ENCODE peak calls at places on chromosomes 1 and 21, in eight cellular contexts. H is CD8-positive, alpha-beta T cell; S is naive thymus-derived CD4-positive, alpha-beta T cell; I is psoas muscle; J is astrocyte; Y is endodermal cell; O is left ventricle myocardium inferior; B is CD8-positive, alpha-beta memory T cell. F is an unnamed sample.
A peak's percentile ranks its signal among the peaks of the same experiment; 100 is the strongest.

GRCh38 chr1:179025975-179026812 is 500 bp downstream of the FAM20B start:
- DNase-seq in H (peak; percentile 71), S (peak; percentile 77), I (peak; percentile 82), J (peak; percentile 30), Y (peak; percentile 86), B (peak; percentile 64), O (peak; percentile 73), F (peak; percentile 53)

GRCh38 chr1:205205055-205205454 is 6.4 kb downstream of the DSTYK start:
- DNase-seq in B (no peak), J (no peak), H (no peak), I (no peak), O (no peak), S (no peak), Y (no peak), F (no peak)

GRCh38 chr1:33111965-33112364 is 31.0 kb downstream of the AZIN2 start:
- DNase-seq in S (peak; percentile 27), J (no peak), I (no peak), H (no peak), Y (peak; percentile 11), O (no peak), B (no peak), F (peak; percentile 26)

GRCh38 chr1:28580706-28581530 is 11.1 kb upstream of the RAB42 start:
- DNase-seq in I (no peak), S (peak; percentile 70), B (peak; percentile 31), Y (peak; percentile 72), J (peak; percentile 29), H (peak; percentile 70), O (no peak), F (peak; percentile 34)

GRCh38 chr1:204254031-204254661 is 40.4 kb upstream of the GOLT1A start:
- DNase-seq in Y (no peak), J (no peak), I (peak; percentile 71), B (no peak), H (no peak), O (peak; percentile 37), S (no peak), F (peak; percentile 43)

GRCh38 chr1:207088731-207089626 is at the start of gene C4BPB:
- DNase-seq in H (peak; percentile 38), J (peak; percentile 16), I (no peak), Y (no peak), O (no peak), S (peak; percentile 74), B (no peak), F (peak; percentile 33)

GRCh38 chr1:22043175-22043769 is 9.2 kb upstream of the CDC42 start:
- DNase-seq in O (no peak), J (no peak), Y (no peak), H (no peak), S (no peak), I (no peak), B (no peak), F (peak; percentile 86)

GRCh38 chr1:148290881-148291280 is 138.8 kb upstream of the NBPF11 start:
- DNase-seq in H (no peak), S (no peak), O (no peak), I (no peak), J (peak; percentile 21), B (no peak), Y (no peak), F (no peak)

GRCh38 chr1:35530946-35531345 is 26.3 kb downstream of the KIAA0319L start:
- DNase-seq in Y (no peak), B (no peak), S (no peak), O (no peak), I (no peak), H (no peak), J (no peak), F (no peak)

GRCh38 chr21:19326581-19327319 is 923.2 kb upstream of the TMPRSS15 start:
- DNase-seq in O (no peak), Y (no peak), I (no peak), J (no peak), B (no peak), S (no peak), H (no peak), F (no peak)

GRCh38 chr1:157697781-157698569 is 2.6 kb downstream of the FCRL3 start:
- DNase-seq in J (no peak), H (no peak), B (no peak), S (no peak), Y (peak; percentile 68), I (no peak), O (no peak), F (no peak)

GRCh38 chr1:157700711-157701110 is at the start of gene FCRL3:
- DNase-seq in I (no peak), B (no peak), O (no peak), J (no peak), H (peak; percentile 24), S (no peak), Y (no peak), F (no peak)

GRCh38 chr1:157695417-157695816 is 5.2 kb downstream of the FCRL3 start:
- DNase-seq in Y (no peak), O (no peak), S (no peak), B (no peak), I (no peak), H (peak; percentile 31), J (no peak), F (no peak)

GRCh38 chr1:157700305-157700704 is 264 bp downstream of the FCRL3 start:
- DNase-seq in I (no peak), J (no peak), B (no peak), H (no peak), S (no peak), Y (no peak), O (no peak), F (no peak)

DNA sequence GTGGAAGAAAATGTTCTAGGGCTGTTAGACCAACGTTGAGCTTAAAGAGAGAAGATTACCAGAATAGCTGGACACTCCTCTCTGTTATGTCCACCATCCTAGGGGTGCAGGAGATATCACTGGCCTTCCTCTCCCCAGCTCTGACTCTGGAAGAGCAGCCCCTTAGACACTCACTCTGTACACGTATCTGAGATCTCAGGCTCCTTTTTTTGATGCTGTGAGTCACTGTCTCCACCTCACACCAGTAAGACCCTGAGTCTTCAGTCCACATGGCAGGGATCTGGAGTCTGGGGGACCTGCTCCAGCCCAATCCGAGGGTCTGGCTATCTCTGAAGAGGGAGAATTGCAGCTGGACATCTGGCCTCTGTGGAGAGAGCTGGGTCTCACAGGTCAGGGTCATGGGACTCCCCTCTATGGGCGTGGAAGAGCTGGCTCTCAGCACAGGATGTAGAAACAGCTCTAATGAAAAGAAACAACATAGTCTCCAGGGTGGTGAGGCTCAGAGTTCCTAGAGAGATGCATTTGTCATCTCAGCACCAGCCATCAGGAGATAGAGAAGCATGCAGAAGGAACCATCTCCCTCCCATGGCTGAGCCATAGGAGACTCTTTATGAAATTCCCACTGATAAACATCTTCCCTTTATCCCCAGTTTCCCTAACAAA is 3.5 kb downstream of the FCRL3 start:
- DNase-seq in S (no peak), H (no peak), O (no peak), I (no peak), Y (no peak), B (no peak), J (no peak), F (no peak)
- H3K27me3 ChIP-seq in S (no peaks in the 10 kb centered on the region), H (no peaks in the 10 kb centered on the region), O (peaks cover 32% of the 10 kb centered on the region), I (no peaks in the 10 kb centered on the region), Y (peaks cover 14% of the 10 kb centered on the region), B (no peaks in the 10 kb centered on the region), J (no peaks in the 10 kb centered on the region), F (peaks cover 3% of the 10 kb centered on the region)

DNA sequence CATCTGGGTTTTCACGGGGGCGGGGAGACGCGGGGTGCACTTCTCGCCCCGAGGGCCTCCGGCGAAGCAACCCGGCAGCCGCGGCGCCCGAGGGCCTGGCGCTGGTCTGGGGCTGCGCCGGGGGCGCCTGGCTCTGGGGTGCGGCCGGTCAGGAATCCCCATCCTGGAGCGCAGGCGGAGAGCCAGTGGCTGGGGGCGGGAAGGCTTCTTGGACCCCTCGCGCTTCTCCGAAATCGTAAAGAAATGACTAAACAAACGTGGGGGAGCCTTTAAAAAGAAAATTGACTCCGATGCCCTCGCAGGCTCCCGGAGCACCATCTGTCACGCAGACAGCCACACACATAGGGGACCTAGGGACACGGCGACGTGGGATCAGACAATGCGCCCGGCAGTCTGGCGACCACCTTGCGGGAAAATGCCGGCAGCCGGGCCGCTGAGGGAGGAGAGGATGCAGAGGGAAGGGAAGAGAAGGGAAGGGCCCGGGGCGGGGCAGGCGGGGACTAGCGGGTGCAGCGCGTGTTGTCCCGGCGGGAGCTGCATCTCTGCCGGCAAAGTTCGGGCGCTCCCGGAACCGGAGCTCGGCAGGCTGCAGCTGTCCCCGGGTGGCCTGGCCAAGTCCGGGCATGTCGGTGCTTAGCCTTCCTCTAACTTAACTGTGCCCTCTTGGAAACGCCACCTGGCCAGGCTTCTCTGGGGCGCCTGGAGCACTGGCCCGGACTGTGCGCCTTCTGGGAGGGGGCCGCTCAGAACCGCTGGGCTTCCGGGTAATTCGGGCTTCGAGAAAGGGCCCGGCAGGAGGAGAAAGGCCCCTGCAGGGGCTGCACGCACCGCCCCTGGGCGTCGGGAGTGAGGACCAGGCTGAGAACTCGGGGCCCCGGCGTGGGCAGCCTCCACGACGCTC is 1.9 kb downstream of the NHLH2 start:
- DNase-seq in H (no peak), I (peak; percentile 31), Y (peak; percentile 91), B (no peak), S (no peak), O (no peak), J (no peak), F (peak; percentile 60)
- H3K27me3 ChIP-seq in H (peaks cover 21% of the 10 kb centered on the region), I (no peaks in the 10 kb centered on the region), Y (peaks cover 41% of the 10 kb centered on the region), B (peaks cover 18% of the 10 kb centered on the region), S (peaks cover 14% of the 10 kb centered on the region), O (peaks cover 99% of the 10 kb centered on the region), J (peaks cover 82% of the 10 kb centered on the region), F (no peaks in the 10 kb centered on the region)

GRCh38 chr1:2925923-2926322 is 95.3 kb upstream of the ACTRT2 start:
- DNase-seq in I (no peak), O (no peak), Y (no peak), H (no peak), S (no peak), B (no peak), J (no peak), F (no peak)

GRCh38 chr1:2927393-2927792 is 93.9 kb upstream of the ACTRT2 start:
- DNase-seq in Y (no peak), B (no peak), J (no peak), S (no peak), H (no peak), O (no peak), I (no peak), F (no peak)

GRCh38 chr1:2923351-2923750 is 97.9 kb upstream of the ACTRT2 start:
- DNase-seq in B (no peak), Y (no peak), S (no peak), J (no peak), H (no peak), I (no peak), O (no peak), F (no peak)

GRCh38 chr1:2926447-2927055 is 94.7 kb upstream of the ACTRT2 start:
- DNase-seq in O (no peak), H (no peak), J (no peak), Y (no peak), S (no peak), B (no peak), I (no peak), F (no peak)

DNA sequence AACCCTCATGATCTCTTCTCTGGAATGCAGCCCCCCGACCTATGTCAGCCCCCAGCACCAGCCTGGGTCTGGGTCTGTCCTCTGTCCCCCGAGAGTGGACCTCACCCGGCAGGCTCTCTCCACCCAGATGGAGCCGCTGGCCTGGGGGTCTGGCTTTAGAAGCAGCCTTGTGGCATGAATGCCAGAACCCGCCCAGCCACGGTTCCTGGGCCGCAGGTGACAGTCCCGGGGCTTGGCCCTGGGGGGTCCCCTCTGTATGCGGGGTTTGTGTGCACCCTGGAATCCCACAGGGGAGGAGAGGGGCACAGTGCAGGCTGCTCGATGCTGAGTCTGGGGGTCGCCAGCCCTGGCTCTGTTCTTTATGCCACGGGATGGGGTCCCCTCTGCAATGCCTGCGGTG is 96.0 kb upstream of the ACTRT2 start:
- DNase-seq in B (no peak), I (no peak), S (no peak), Y (no peak), O (no peak), J (no peak), H (no peak), F (no peak)
- H3K27me3 ChIP-seq in B (peaks cover 3% of the 10 kb centered on the region), I (no peaks in the 10 kb centered on the region), S (no peaks in the 10 kb centered on the region), Y (no peaks in the 10 kb centered on the region), O (peaks cover 70% of the 10 kb centered on the region), J (no peaks in the 10 kb centered on the region), H (no peaks in the 10 kb centered on the region), F (no peaks in the 10 kb centered on the region)

GRCh38 chr1:23394176-23394575 is 24.5 kb upstream of the ZNF436 start:
- DNase-seq in J (peak; percentile 76), S (no peak), B (no peak), Y (no peak), I (no peak), O (no peak), H (no peak), F (no peak)
- H3K27me3 ChIP-seq in J (no peaks in the 10 kb centered on the region), S (no peaks in the 10 kb centered on the region), B (no peaks in the 10 kb centered on the region), Y (peaks cover 24% of the 10 kb centered on the region), I (no peaks in the 10 kb centered on the region), O (no peaks in the 10 kb centered on the region), H (no peaks in the 10 kb centered on the region), F (no peaks in the 10 kb centered on the region)